ENCODE peak calls at places on chromosomes 12 and 14, in nine cellular contexts. F, O, T, D, A, E, W, X and C are unnamed samples.

GRCh38 chr12:97142737-97143450 is 235.8 kb downstream of the NEDD1 start:
- DNase-seq in W (no peak), E (no peak), T (no peak), F (no peak), O (no peak), D (peak; percentile 11), X (peak; percentile 53), A (peak; percentile 19), C (no peak)

GRCh38 chr12:52634266-52635056 is 16.1 kb upstream of the KRT73 start:
- DNase-seq in D (no peak), T (peak; percentile 12), A (peak; percentile 72), O (no peak), X (no peak), F (peak; percentile 44), E (no peak), W (peak; percentile 81), C (no peak)

GRCh38 chr12:12398026-12398859 is 41.4 kb downstream of the BORCS5 start:
- DNase-seq in F (peak; percentile 97), T (no peak), A (peak; percentile 70), X (no peak), W (peak; percentile 45), D (no peak), E (no peak), O (peak; percentile 96), C (no peak)

GRCh38 chr12:68434391-68435007 is 102.3 kb upstream of the MDM1 start:
- DNase-seq in T (no peak), X (no peak), W (no peak), A (no peak), F (no peak), E (no peak), D (no peak), O (no peak), C (no peak)

GRCh38 chr14:58607571-58608317 is 30.0 kb upstream of the DACT1 start:
- DNase-seq in O (peak; percentile 42), W (no peak), T (no peak), E (no peak), F (peak; percentile 16), A (no peak), X (no peak), D (no peak), C (no peak)

GRCh38 chr12:118302053-118302452 is 70.7 kb downstream of the TAOK3 start:
- DNase-seq in X (no peak), W (no peak), D (no peak), T (no peak), F (peak; percentile 85), O (no peak), E (no peak), A (no peak), C (no peak)

GRCh38 chr14:55665067-55665700 is 85.2 kb downstream of the KTN1 start:
- DNase-seq in O (no peak), T (no peak), W (no peak), D (no peak), A (no peak), E (no peak), F (no peak), X (no peak), C (no peak)

GRCh38 chr12:68617160-68617926 is 6.6 kb downstream of the RAP1B start:
- DNase-seq in W (no peak), O (peak; percentile 72), A (no peak), X (no peak), T (no peak), D (no peak), F (peak; percentile 54), E (no peak), C (no peak)

GRCh38 chr12:42756841-42757661 is 167.5 kb upstream of the PRICKLE1 start:
- DNase-seq in O (peak; percentile 45), X (peak; percentile 19), T (no peak), D (no peak), W (no peak), A (no peak), F (peak; percentile 75), E (no peak), C (no peak)

GRCh38 chr12:62438098-62438692 is 28.4 kb upstream of the MON2 start:
- DNase-seq in A (peak; percentile 37), D (peak; percentile 68), F (peak; percentile 68), O (peak; percentile 32), W (no peak), E (no peak), X (peak; percentile 67), T (peak; percentile 53), C (peak; percentile 49)

GRCh38 chr12:59164991-59165718 is 244.9 kb upstream of the LRIG3 start:
- DNase-seq in D (no peak), O (peak; percentile 24), F (peak; percentile 56), X (peak; percentile 54), W (no peak), A (no peak), T (no peak), E (no peak), C (no peak)

GRCh38 chr14:42149609-42150261 is 543.1 kb downstream of the LRFN5 start:
- DNase-seq in T (no peak), X (no peak), E (no peak), F (no peak), D (no peak), W (no peak), O (no peak), A (no peak), C (no peak)

GRCh38 chr12:117596968-117597367 is 235.5 kb upstream of the NOS1 start:
- DNase-seq in X (no peak), F (no peak), E (no peak), D (no peak), W (no peak), T (no peak), A (no peak), O (no peak), C (no peak)

GRCh38 chr12:92439397-92439779 is 263.4 kb upstream of the PLEKHG7 start:
- DNase-seq in D (no peak), T (no peak), O (peak; percentile 85), F (peak; percentile 92), X (no peak), A (peak; percentile 35), E (no peak), W (no peak), C (no peak)

GRCh38 chr12:121719926-121720414 is 7.4 kb downstream of the TMEM120B start:
- DNase-seq in E (no peak), O (peak; percentile 68), D (no peak), T (no peak), X (no peak), A (no peak), F (peak; percentile 45), W (no peak), C (no peak)

GRCh38 chr12:131042848-131043245 is 89.1 kb downstream of the ADGRD1 start:
- DNase-seq in X (no peak), O (no peak), E (no peak), F (no peak), D (no peak), W (no peak), A (no peak), T (no peak), C (no peak)

GRCh38 chr12:71846322-71846940 is 6.9 kb downstream of the TBC1D15 start:
- DNase-seq in W (no peak), D (no peak), F (peak; percentile 57), E (no peak), T (no peak), A (no peak), X (peak; percentile 5), O (peak; percentile 28), C (no peak)

GRCh38 chr14:85731198-85731597 is 201.3 kb downstream of the FLRT2 start:
- DNase-seq in T (no peak), F (peak; percentile 47), D (no peak), E (no peak), W (peak; percentile 35), O (peak; percentile 97), A (peak; percentile 19), X (no peak), C (no peak)

GRCh38 chr12:65998536-65999530 is 131.7 kb downstream of the LLPH start:
- DNase-seq in W (no peak), X (no peak), E (no peak), O (no peak), F (no peak), A (no peak), T (no peak), D (no peak), C (no peak)

GRCh38 chr14:95523051-95523817 is 6.8 kb upstream of the SYNE3 start:
- DNase-seq in E (no peak), A (no peak), W (no peak), D (no peak), T (no peak), F (no peak), O (no peak), X (no peak), C (no peak)

GRCh38 chr14:68941820-68942219 is 37.3 kb downstream of the ACTN1 start:
- DNase-seq in W (peak; percentile 50), E (no peak), T (no peak), A (peak; percentile 63), X (peak; percentile 78), D (no peak), F (peak; percentile 96), O (peak; percentile 80), C (no peak)

GRCh38 chr14:93916476-93916875 is 10.7 kb upstream of the FAM181A start:
- DNase-seq in A (no peak), D (no peak), O (no peak), F (no peak), E (no peak), W (no peak), T (no peak), X (no peak), C (no peak)

GRCh38 chr12:108337235-108338223 is 1.6 kb downstream of the CMKLR1 start:
- DNase-seq in E (peak; percentile 26), D (peak; percentile 15), O (no peak), W (no peak), A (no peak), F (peak; percentile 55), T (peak; percentile 61), X (peak; percentile 20), C (no peak)

GRCh38 chr12:110698171-110698902 is 9.4 kb upstream of the HVCN1 start:
- DNase-seq in E (peak; percentile 67), W (peak; percentile 77), T (peak; percentile 84), D (no peak), A (peak; percentile 84), O (peak; percentile 39), F (peak; percentile 91), X (peak; percentile 74), C (peak; percentile 62)

GRCh38 chr12:62799766-62800406 is 135.1 kb downstream of the PPM1H start:
- DNase-seq in D (no peak), O (no peak), A (no peak), W (no peak), F (no peak), T (no peak), X (no peak), E (no peak), C (no peak)

GRCh38 chr12:24838531-24838950 is 110.4 kb downstream of the BCAT1 start:
- DNase-seq in T (no peak), X (no peak), D (no peak), F (peak; percentile 79), E (no peak), A (no peak), O (peak; percentile 76), W (no peak), C (no peak)

GRCh38 chr12:114799574-114800487 is 115.9 kb upstream of the TBX3 start:
- DNase-seq in A (peak; percentile 85), T (no peak), E (no peak), W (peak; percentile 83), X (peak; percentile 96), D (peak; percentile 36), O (no peak), F (no peak), C (no peak)

GRCh38 chr12:119672194-119672593 is 4.3 kb downstream of the PRKAB1 start:
- DNase-seq in A (no peak), T (no peak), O (no peak), W (no peak), F (no peak), X (no peak), E (no peak), D (no peak), C (no peak)

GRCh38 chr12:30796508-30796780 is 41.7 kb upstream of the CAPRIN2 start:
- DNase-seq in F (peak; percentile 65), X (peak; percentile 85), D (no peak), A (peak; percentile 43), T (peak; percentile 59), W (no peak), O (no peak), E (no peak), C (no peak)

GRCh38 chr14:92958373-92959188 is 35.6 kb downstream of the CHGA start:
- DNase-seq in T (no peak), E (no peak), A (no peak), D (no peak), W (no peak), F (no peak), O (no peak), X (no peak), C (no peak)

GRCh38 chr14:67971627-67972625 is 152.3 kb downstream of the RAD51B start:
- DNase-seq in W (no peak), E (no peak), F (peak; percentile 15), T (no peak), X (no peak), A (no peak), D (no peak), O (no peak), C (no peak)